ENCODE peak calls at places on chromosomes 16 and 17, in seven cellular contexts. K, Y, A, T, L, Q and F are unnamed samples.

GRCh38 chr16:52052818-52053217 is 494.1 kb downstream of the TOX3 start:
- DNase-seq in K (no peak), Y (no peak), A (no peak), T (no peak), L (no peak), Q (no peak), F (no peak)

GRCh38 chr17:41873559-41874292 is 8.5 kb upstream of the KLHL11 start:
- DNase-seq in K (no peak), Y (no peak), A (no peak), T (peak), L (no peak), Q (no peak), F (no peak)

GRCh38 chr17:48125829-48126612 is 18.5 kb downstream of the SNX11 start:
- DNase-seq in K (no peak), Y (no peak), A (no peak), T (no peak), L (no peak), Q (peak), F (no peak)

GRCh38 chr16:5011637-5012036 is 22.1 kb downstream of the NAGPA start:
- DNase-seq in K (no peak), Y (no peak), A (no peak), T (no peak), L (no peak), Q (no peak), F (no peak)

GRCh38 chr17:21462259-21462658 is 86.1 kb downstream of the KCNJ12 start:
- DNase-seq in K (no peak), Y (no peak), A (no peak), T (no peak), L (no peak), Q (no peak), F (no peak)

GRCh38 chr17:33229499-33229898 is 63.6 kb downstream of the ASIC2 start:
- DNase-seq in K (no peak), Y (no peak), A (no peak), T (no peak), L (no peak), Q (no peak), F (no peak)

GRCh38 chr17:70138309-70138865 is 30.9 kb upstream of the KCNJ2 start:
- DNase-seq in K (no peak), Y (no peak), A (no peak), T (peak), L (no peak), Q (no peak), F (peak)

GRCh38 chr17:43142153-43142552 is 17.0 kb upstream of the BRCA1 start:
- DNase-seq in K (no peak), Y (no peak), A (no peak), T (no peak), L (no peak), Q (no peak), F (no peak)

GRCh38 chr16:14013571-14014283 is 57.4 kb upstream of the MRTFB start:
- DNase-seq in K (no peak), Y (no peak), A (no peak), T (peak), L (no peak), Q (no peak), F (peak)

GRCh38 chr17:30921544-30922196 is at the start of gene ADAP2:
- DNase-seq in K (no peak), Y (no peak), A (no peak), T (no peak), L (peak), Q (peak), F (no peak)

GRCh38 chr17:80191192-80191591 is 21.4 kb downstream of the CARD14 start:
- DNase-seq in K (no peak), Y (no peak), A (no peak), T (no peak), L (no peak), Q (peak), F (no peak)

GRCh38 chr16:77835111-77835510 is 46.7 kb downstream of the VAT1L start:
- DNase-seq in K (no peak), Y (no peak), A (no peak), T (no peak), L (no peak), Q (no peak), F (no peak)

GRCh38 chr17:74862108-74862901 is 2.6 kb upstream of the GRIN2C start:
- DNase-seq in K (peak), Y (peak), A (peak), T (peak), L (peak), Q (peak), F (no peak)

GRCh38 chr16:2915196-2915929 is 3.6 kb downstream of the FLYWCH1 start:
- DNase-seq in K (no peak), Y (no peak), A (no peak), T (no peak), L (no peak), Q (no peak), F (no peak)

GRCh38 chr16:58815188-58815888 is 81.2 kb upstream of the GOT2 start:
- DNase-seq in K (no peak), Y (no peak), A (no peak), T (no peak), L (no peak), Q (no peak), F (no peak)

GRCh38 chr17:4949321-4950074 is 1.2 kb upstream of the PFN1 start:
- DNase-seq in K (peak), Y (peak), A (peak), T (peak), L (peak), Q (peak), F (no peak)

GRCh38 chr16:1863681-1864460 is 8.1 kb downstream of the MEIOB start:
- DNase-seq in K (no peak), Y (no peak), A (no peak), T (peak), L (no peak), Q (no peak), F (peak)

GRCh38 chr17:35011671-35012216 is 31.4 kb downstream of the LIG3 start:
- DNase-seq in K (no peak), Y (no peak), A (no peak), T (no peak), L (no peak), Q (peak), F (no peak)

GRCh38 chr17:42023524-42024349 is 3.8 kb downstream of the NKIRAS2 start:
- DNase-seq in K (no peak), Y (no peak), A (no peak), T (no peak), L (no peak), Q (no peak), F (no peak)

DNA sequence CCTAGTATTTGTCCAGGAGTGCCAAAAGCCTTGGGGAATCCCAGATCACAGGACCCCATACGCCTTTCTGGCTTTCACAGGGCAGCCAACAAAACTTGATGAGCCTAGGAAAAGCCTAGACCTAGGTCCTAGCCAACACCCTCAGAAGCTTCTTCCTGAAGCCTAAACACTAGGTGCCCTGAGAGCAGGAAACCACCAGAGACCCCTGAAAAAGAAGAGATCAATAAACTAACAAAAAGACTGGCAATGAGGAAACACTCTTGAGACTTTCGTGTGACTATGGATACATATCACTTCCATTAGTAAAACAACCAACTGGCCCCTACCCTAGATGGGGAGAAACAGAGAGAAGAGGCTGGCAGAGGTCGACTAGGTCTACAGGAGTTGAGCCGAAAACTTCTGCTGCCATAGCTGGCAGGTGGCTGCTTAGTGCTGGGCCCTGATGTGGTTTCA is 1.2 kb downstream of the ORMDL3 start:
- DNase-seq in K (no peak), Y (no peak), A (no peak), T (no peak), L (no peak), Q (no peak), F (no peak)
- H3K4me3 ChIP-seq in K (peak), Y (peak), A (no peak), T (peak), L (peak), Q (no peak), F (peak)

GRCh38 chr16:22188595-22189442 is 17.3 kb upstream of the EEF2K start:
- DNase-seq in K (peak), Y (peak), A (peak), T (peak), L (peak), Q (peak), F (peak)
- H3K4me3 ChIP-seq in K (no peak), Y (peak), A (no peak), T (no peak), L (no peak), Q (peak), F (no peak)

DNA sequence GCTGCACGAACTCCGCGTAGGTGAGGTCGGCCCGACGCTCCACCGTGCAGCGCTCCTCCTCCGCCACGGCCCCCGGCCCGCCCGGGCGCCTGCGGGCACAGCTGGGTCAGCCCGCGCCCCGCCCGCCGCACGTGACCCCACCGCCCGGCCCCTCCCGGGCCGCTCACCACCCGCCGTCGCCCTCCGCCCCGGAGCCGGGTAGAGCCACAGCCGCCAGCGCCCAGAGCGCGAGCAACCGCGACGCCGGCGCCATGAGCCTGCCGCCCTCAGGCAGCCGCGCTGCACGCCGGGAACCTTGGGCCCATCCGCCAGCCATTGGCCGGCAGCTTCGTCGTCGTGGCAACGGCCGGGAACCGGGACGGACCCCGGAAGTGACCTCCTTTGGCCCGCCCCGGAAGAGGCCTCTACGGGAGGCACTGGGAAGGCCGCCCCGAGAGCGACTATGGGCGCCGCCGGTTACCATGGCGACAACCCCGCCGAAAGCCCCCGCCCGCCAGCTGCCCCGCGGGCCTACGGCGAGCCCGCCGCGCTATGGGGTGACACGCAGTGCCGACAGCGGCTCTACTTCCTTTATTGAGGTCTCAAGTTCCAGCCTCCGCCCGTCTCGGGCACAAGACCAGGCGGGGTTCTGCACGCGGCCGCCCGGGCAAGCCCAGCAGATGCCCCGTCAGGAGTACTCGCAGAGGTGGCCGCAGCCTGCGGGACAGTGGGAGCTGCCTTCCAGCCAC is at the start of gene JMJD8:
- DNase-seq in K (peak), Y (peak), A (peak), T (peak), L (peak), Q (peak), F (peak)
- H3K4me3 ChIP-seq in K (peak), Y (peak), A (peak), T (peak), L (peak), Q (peak), F (peak)

GRCh38 chr17:8119575-8120519 is 1.5 kb upstream of the ALOXE3 start:
- DNase-seq in K (peak), Y (no peak), A (peak), T (peak), L (peak), Q (peak), F (peak)
- H3K4me3 ChIP-seq in K (peak), Y (peak), A (peak), T (peak), L (peak), Q (peak), F (peak)

GRCh38 chr17:75981019-75981615 is 2.1 kb downstream of the TEN1 start:
- DNase-seq in K (no peak), Y (no peak), A (no peak), T (no peak), L (no peak), Q (no peak), F (no peak)

GRCh38 chr17:75980188-75981018 is 1.4 kb downstream of the TEN1 start:
- DNase-seq in K (no peak), Y (no peak), A (no peak), T (no peak), L (no peak), Q (no peak), F (no peak)

GRCh38 chr17:75985986-75986385 is 6.9 kb downstream of the TEN1 start:
- DNase-seq in K (no peak), Y (no peak), A (no peak), T (no peak), L (no peak), Q (no peak), F (no peak)

GRCh38 chr17:75979705-75980187 is 706 bp downstream of the TEN1 start:
- DNase-seq in K (no peak), Y (no peak), A (no peak), T (peak), L (no peak), Q (no peak), F (no peak)

DNA sequence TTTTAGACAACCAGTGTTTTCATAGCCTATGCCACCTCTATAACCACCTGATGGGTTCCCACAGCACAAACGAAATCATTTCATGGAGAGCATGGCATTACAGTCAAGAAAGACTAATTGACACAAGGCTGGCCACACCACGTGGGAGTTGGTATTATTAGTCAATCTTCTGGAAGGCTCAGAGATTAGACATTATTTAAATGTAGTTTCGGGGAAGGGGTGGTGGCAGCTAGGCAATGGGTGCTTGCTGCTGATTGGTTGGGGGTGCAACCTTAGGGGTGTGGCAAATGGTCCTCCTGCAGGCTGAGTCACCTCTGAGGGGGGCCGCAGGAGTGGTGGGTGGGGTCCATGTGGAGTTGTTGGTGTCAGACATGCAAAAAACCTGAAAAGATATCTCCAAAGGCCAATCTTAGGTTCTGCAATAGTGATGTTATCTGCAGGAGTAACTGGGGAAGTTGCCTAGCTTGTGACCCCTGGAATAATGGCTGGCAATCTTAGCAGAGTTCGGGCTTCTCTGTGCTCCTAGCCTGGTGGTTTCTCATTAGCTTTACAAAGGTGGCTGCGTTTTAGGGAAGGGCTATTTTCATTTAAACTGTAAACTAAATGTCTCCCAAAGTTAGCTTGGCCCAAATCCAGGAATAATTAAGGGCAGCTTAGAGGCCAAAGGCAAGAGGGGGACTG is 4.6 kb downstream of the TEN1 start:
- DNase-seq in K (no peak), Y (no peak), A (no peak), T (no peak), L (peak), Q (no peak), F (no peak)
- H3K4me3 ChIP-seq in K (no peak), Y (no peak), A (no peak), T (no peak), L (no peak), Q (no peak), F (no peak)

DNA sequence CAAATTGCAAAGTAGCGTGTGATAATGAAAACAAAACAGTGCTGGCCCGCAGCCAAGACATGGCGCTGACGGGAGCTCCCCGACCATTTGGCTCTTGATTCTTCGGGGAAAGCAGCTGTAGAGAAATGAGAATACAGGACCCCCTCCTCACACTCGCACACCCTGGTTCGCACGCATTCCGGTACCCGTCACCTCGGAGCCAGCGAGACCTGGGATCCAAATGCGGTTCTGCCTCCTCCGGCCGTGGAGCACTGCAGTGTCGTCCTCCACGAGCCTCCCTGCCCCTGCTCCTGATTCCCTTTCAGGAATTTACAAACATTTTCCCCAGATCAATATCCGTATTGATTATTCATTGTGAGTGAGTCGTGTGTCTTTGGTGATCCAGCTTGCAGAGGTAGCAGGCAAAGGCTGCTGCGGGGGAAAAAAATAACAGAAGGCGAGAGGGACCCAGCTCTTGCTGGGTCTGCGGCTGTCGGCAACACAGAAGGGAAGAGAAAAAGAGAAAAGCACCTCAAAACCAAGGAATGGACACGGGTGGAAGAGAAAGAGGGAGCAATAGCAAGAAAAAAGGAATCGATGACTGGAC is 184.1 kb upstream of the ZFHX3 start:
- DNase-seq in K (peak), Y (no peak), A (no peak), T (no peak), L (no peak), Q (no peak), F (no peak)
- H3K4me3 ChIP-seq in K (peak), Y (no peak), A (no peak), T (peak), L (no peak), Q (no peak), F (peak)

DNA sequence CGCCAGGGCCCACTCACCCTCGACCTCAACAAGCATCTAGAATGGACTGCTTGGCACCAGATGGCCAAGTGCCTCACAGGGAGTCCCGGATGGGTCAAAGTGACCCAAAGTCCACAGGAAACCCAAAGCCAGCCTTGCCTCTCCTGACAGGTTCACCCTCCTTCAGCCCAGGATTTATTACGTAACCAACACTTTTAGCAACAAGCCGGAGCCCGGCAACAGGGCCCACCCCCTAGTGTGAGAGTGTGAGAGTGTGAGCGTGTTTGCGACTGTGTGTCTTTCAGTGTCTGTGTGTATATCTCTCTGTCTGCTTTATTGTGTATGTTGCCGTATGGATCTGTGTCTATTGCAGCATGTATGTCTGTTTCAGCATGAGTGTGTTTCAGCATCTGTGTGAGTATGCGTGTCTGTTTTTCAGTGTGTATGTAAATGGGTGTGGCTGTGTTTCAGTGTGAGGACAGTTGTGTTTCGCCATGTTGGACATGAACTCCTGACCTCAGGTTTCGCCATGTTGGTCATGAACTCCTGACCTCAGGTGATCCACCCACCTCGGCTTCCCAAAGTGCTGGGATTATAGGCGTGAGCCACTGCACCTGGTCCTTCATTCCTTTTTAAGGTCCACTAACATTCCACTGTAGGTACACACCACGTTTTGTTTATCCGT is 13.7 kb upstream of the PEMT start:
- DNase-seq in K (no peak), Y (no peak), A (no peak), T (no peak), L (no peak), Q (no peak), F (no peak)
- H3K4me3 ChIP-seq in K (no peak), Y (no peak), A (no peak), T (no peak), L (no peak), Q (no peak), F (no peak)